ENCODE peak calls at places on chromosomes 13 and 19, in seven cellular contexts. One of them, this sample, is unnamed.
A peak's percentile ranks its signal among the peaks of the same experiment; 100 is the strongest.

GRCh38 chr13:72205773-72206172 is 338.8 kb upstream of the DACH1 start:
- DNase-seq in fibroblast of mammary gland: peak; percentile 0
- DNase-seq in AG10803: peak; percentile 13
- DNase-seq in OCI-LY7: no peak
- DNase-seq in D341Med: no peak
- DNase-seq in COR-L47: no peak
- DNase-seq in astrocyte: peak; percentile 82
- DNase-seq in this sample: no peak

GRCh38 chr13:41267106-41267505 is 3.7 kb upstream of the MTRF1 start:
- DNase-seq in fibroblast of mammary gland: no peak
- DNase-seq in AG10803: peak; percentile 25
- DNase-seq in OCI-LY7: no peak
- DNase-seq in D341Med: no peak
- DNase-seq in COR-L47: no peak
- DNase-seq in astrocyte: peak; percentile 71
- DNase-seq in this sample: no peak

GRCh38 chr13:20191902-20192469 is 752 bp downstream of the GJB2 start:
- DNase-seq in fibroblast of mammary gland: peak; percentile 32
- DNase-seq in AG10803: no peak
- DNase-seq in OCI-LY7: no peak
- DNase-seq in D341Med: no peak
- DNase-seq in COR-L47: peak; percentile 25
- DNase-seq in astrocyte: no peak
- DNase-seq in this sample: no peak

GRCh38 chr19:58584498-58585441 is 11.6 kb upstream of the MZF1 start:
- DNase-seq in fibroblast of mammary gland: no peak
- DNase-seq in AG10803: no peak
- DNase-seq in OCI-LY7: no peak
- DNase-seq in D341Med: no peak
- DNase-seq in COR-L47: no peak
- DNase-seq in astrocyte: no peak
- DNase-seq in this sample: no peak

GRCh38 chr19:6576869-6577281 is 14.1 kb downstream of the CD70 start:
- DNase-seq in fibroblast of mammary gland: no peak
- DNase-seq in AG10803: no peak
- DNase-seq in OCI-LY7: no peak
- DNase-seq in D341Med: no peak
- DNase-seq in COR-L47: no peak
- DNase-seq in astrocyte: no peak
- DNase-seq in this sample: no peak

GRCh38 chr19:54473071-54473941 is at the start of gene CDC42EP5:
- DNase-seq in fibroblast of mammary gland: peak; percentile 78
- DNase-seq in AG10803: peak; percentile 90
- DNase-seq in OCI-LY7: no peak
- DNase-seq in D341Med: no peak
- DNase-seq in COR-L47: no peak
- DNase-seq in astrocyte: peak; percentile 73
- DNase-seq in this sample: no peak

GRCh38 chr19:53908106-53908932 is 759 bp upstream of the CACNG7 start:
- DNase-seq in fibroblast of mammary gland: peak; percentile 46
- DNase-seq in AG10803: peak; percentile 24
- DNase-seq in OCI-LY7: peak; percentile 52
- DNase-seq in D341Med: peak; percentile 83
- DNase-seq in COR-L47: no peak
- DNase-seq in astrocyte: peak; percentile 21
- DNase-seq in this sample: peak; percentile 8

GRCh38 chr13:81017525-81018152 is 676.7 kb upstream of the SPRY2 start:
- DNase-seq in fibroblast of mammary gland: peak; percentile 67
- DNase-seq in AG10803: peak; percentile 34
- DNase-seq in OCI-LY7: peak; percentile 46
- DNase-seq in D341Med: peak; percentile 38
- DNase-seq in COR-L47: peak; percentile 53
- DNase-seq in astrocyte: peak; percentile 13
- DNase-seq in this sample: no peak

GRCh38 chr19:13748169-13748884 is 16.0 kb upstream of the MRI1 start:
- DNase-seq in fibroblast of mammary gland: peak; percentile 73
- DNase-seq in AG10803: peak; percentile 36
- DNase-seq in OCI-LY7: peak; percentile 21
- DNase-seq in D341Med: no peak
- DNase-seq in COR-L47: no peak
- DNase-seq in astrocyte: peak; percentile 53
- DNase-seq in this sample: no peak

GRCh38 chr19:38736413-38737280 is 7.6 kb downstream of the CAPN12 start:
- DNase-seq in fibroblast of mammary gland: peak; percentile 12
- DNase-seq in AG10803: peak; percentile 19
- DNase-seq in OCI-LY7: peak; percentile 40
- DNase-seq in D341Med: peak; percentile 81
- DNase-seq in COR-L47: no peak
- DNase-seq in astrocyte: no peak
- DNase-seq in this sample: peak; percentile 34

GRCh38 chr13:46687810-46688209 is 109.2 kb downstream of the ESD start:
- DNase-seq in fibroblast of mammary gland: peak; percentile 46
- DNase-seq in AG10803: no peak
- DNase-seq in OCI-LY7: no peak
- DNase-seq in D341Med: no peak
- DNase-seq in COR-L47: peak; percentile 12
- DNase-seq in astrocyte: peak; percentile 34
- DNase-seq in this sample: no peak

GRCh38 chr13:80083516-80084085 is 257.3 kb downstream of the SPRY2 start:
- DNase-seq in fibroblast of mammary gland: peak; percentile 69
- DNase-seq in AG10803: peak; percentile 59
- DNase-seq in OCI-LY7: no peak
- DNase-seq in D341Med: no peak
- DNase-seq in COR-L47: no peak
- DNase-seq in astrocyte: peak; percentile 97
- DNase-seq in this sample: no peak

GRCh38 chr19:43534811-43535761 is 2.1 kb downstream of the ZNF575 start:
- DNase-seq in fibroblast of mammary gland: peak; percentile 60
- DNase-seq in AG10803: peak; percentile 52
- DNase-seq in OCI-LY7: peak; percentile 31
- DNase-seq in D341Med: peak; percentile 77
- DNase-seq in COR-L47: peak; percentile 15
- DNase-seq in astrocyte: no peak
- DNase-seq in this sample: peak; percentile 26

GRCh38 chr13:93690139-93690538 is 463.5 kb downstream of the GPC6 start:
- DNase-seq in fibroblast of mammary gland: peak; percentile 42
- DNase-seq in AG10803: peak; percentile 15
- DNase-seq in OCI-LY7: no peak
- DNase-seq in D341Med: no peak
- DNase-seq in COR-L47: no peak
- DNase-seq in astrocyte: no peak
- DNase-seq in this sample: no peak

GRCh38 chr19:54448037-54448773 is 794 bp upstream of the LENG8 start:
- DNase-seq in fibroblast of mammary gland: peak; percentile 62
- DNase-seq in AG10803: peak; percentile 60
- DNase-seq in OCI-LY7: peak; percentile 22
- DNase-seq in D341Med: peak; percentile 68
- DNase-seq in COR-L47: no peak
- DNase-seq in astrocyte: peak; percentile 46
- DNase-seq in this sample: no peak

GRCh38 chr13:110396476-110396875 is 89.4 kb downstream of the COL4A2 start:
- DNase-seq in fibroblast of mammary gland: peak; percentile 91
- DNase-seq in AG10803: no peak
- DNase-seq in OCI-LY7: no peak
- DNase-seq in D341Med: no peak
- DNase-seq in COR-L47: no peak
- DNase-seq in astrocyte: no peak
- DNase-seq in this sample: no peak

GRCh38 chr19:33403973-33404304 is 30.4 kb downstream of the CEBPG start:
- DNase-seq in fibroblast of mammary gland: no peak
- DNase-seq in AG10803: peak; percentile 18
- DNase-seq in OCI-LY7: no peak
- DNase-seq in D341Med: no peak
- DNase-seq in COR-L47: no peak
- DNase-seq in astrocyte: no peak
- DNase-seq in this sample: no peak

GRCh38 chr13:113082198-113083021 is 23.2 kb upstream of the F7 start:
- DNase-seq in fibroblast of mammary gland: no peak
- DNase-seq in AG10803: no peak
- DNase-seq in OCI-LY7: no peak
- DNase-seq in D341Med: no peak
- DNase-seq in COR-L47: no peak
- DNase-seq in astrocyte: no peak
- DNase-seq in this sample: no peak

GRCh38 chr19:15251749-15252397 is 19.6 kb upstream of the EPHX3 start:
- DNase-seq in fibroblast of mammary gland: peak; percentile 98
- DNase-seq in AG10803: peak; percentile 98
- DNase-seq in OCI-LY7: no peak
- DNase-seq in D341Med: peak; percentile 69
- DNase-seq in COR-L47: no peak
- DNase-seq in astrocyte: peak; percentile 90
- DNase-seq in this sample: no peak

This sample was measured in activated CD4-positive, CD25-positive, alpha-beta regulatory T cell.